ENCODE peak calls at places on chromosomes 1 and 21, in five cellular contexts. One of them, this sample, is unnamed.

GRCh38 chr1:234000557-234001081 is 96.1 kb downstream of the SLC35F3 start:
- DNase-seq in H54: no peak
- DNase-seq in cardiac septum: no peak
- DNase-seq in T-helper 22 cell: no peak
- DNase-seq in stromal cell of bone marrow: no peak
- DNase-seq in this sample: no peak

GRCh38 chr21:46130721-46131720 is 24.4 kb downstream of the FTCD start:
- DNase-seq in H54: no peak
- DNase-seq in stromal cell of bone marrow: no peak
- DNase-seq in cardiac septum: no peak
- DNase-seq in T-helper 22 cell: no peak
- DNase-seq in this sample: no peak

GRCh38 chr1:8317647-8318360 is at the start of gene SLC45A1:
- DNase-seq in T-helper 22 cell: peak; percentile 67
- DNase-seq in cardiac septum: peak; percentile 90
- DNase-seq in stromal cell of bone marrow: no peak
- DNase-seq in H54: peak; percentile 80
- DNase-seq in this sample: peak; percentile 62

GRCh38 chr1:236997882-236998281 is 6.4 kb downstream of the MT1HL1 start:
- DNase-seq in T-helper 22 cell: no peak
- DNase-seq in cardiac septum: peak; percentile 84
- DNase-seq in H54: no peak
- DNase-seq in stromal cell of bone marrow: no peak
- DNase-seq in this sample: no peak

GRCh38 chr1:211703812-211704566 is 28.6 kb upstream of the NEK2 start:
- DNase-seq in T-helper 22 cell: no peak
- DNase-seq in stromal cell of bone marrow: no peak
- DNase-seq in H54: no peak
- DNase-seq in cardiac septum: no peak
- DNase-seq in this sample: no peak

GRCh38 chr1:234743866-234744581 is 134.0 kb upstream of the IRF2BP2 start:
- DNase-seq in stromal cell of bone marrow: no peak
- DNase-seq in T-helper 22 cell: no peak
- DNase-seq in cardiac septum: no peak
- DNase-seq in H54: no peak
- DNase-seq in this sample: no peak

GRCh38 chr1:94616503-94616902 is 74.9 kb upstream of the F3 start:
- DNase-seq in T-helper 22 cell: no peak
- DNase-seq in stromal cell of bone marrow: no peak
- DNase-seq in H54: no peak
- DNase-seq in cardiac septum: no peak
- DNase-seq in this sample: no peak

GRCh38 chr1:32893198-32894018 is 7.1 kb downstream of the HPCA start:
- DNase-seq in T-helper 22 cell: no peak
- DNase-seq in H54: no peak
- DNase-seq in stromal cell of bone marrow: no peak
- DNase-seq in cardiac septum: peak; percentile 74
- DNase-seq in this sample: peak; percentile 69

GRCh38 chr1:68590473-68590872 is 93.6 kb upstream of the DEPDC1 start:
- DNase-seq in cardiac septum: no peak
- DNase-seq in T-helper 22 cell: no peak
- DNase-seq in stromal cell of bone marrow: no peak
- DNase-seq in H54: no peak
- DNase-seq in this sample: no peak

GRCh38 chr1:226064168-226064815 is 1.8 kb downstream of the H3-3A start:
- DNase-seq in T-helper 22 cell: peak; percentile 4
- DNase-seq in cardiac septum: no peak
- DNase-seq in stromal cell of bone marrow: no peak
- DNase-seq in H54: no peak
- DNase-seq in this sample: peak; percentile 51

GRCh38 chr1:9494936-9495758 is 44.1 kb upstream of the SLC25A33 start:
- DNase-seq in cardiac septum: no peak
- DNase-seq in T-helper 22 cell: peak; percentile 25
- DNase-seq in H54: peak; percentile 45
- DNase-seq in stromal cell of bone marrow: no peak
- DNase-seq in this sample: peak; percentile 38

GRCh38 chr1:27491748-27492700 is 2.1 kb upstream of the WASF2 start:
- DNase-seq in stromal cell of bone marrow: no peak
- DNase-seq in T-helper 22 cell: no peak
- DNase-seq in H54: no peak
- DNase-seq in cardiac septum: no peak
- DNase-seq in this sample: no peak

GRCh38 chr1:154961497-154962237 is at the start of gene PYGO2:
- DNase-seq in T-helper 22 cell: peak; percentile 80
- DNase-seq in stromal cell of bone marrow: peak; percentile 48
- DNase-seq in H54: peak; percentile 72
- DNase-seq in cardiac septum: peak; percentile 94
- DNase-seq in this sample: peak; percentile 79

GRCh38 chr1:156420209-156421061 is 51.4 kb downstream of the RHBG start:
- DNase-seq in H54: no peak
- DNase-seq in T-helper 22 cell: peak; percentile 21
- DNase-seq in stromal cell of bone marrow: no peak
- DNase-seq in cardiac septum: no peak
- DNase-seq in this sample: peak; percentile 16

GRCh38 chr1:118947790-118948189 is 40.4 kb downstream of the TBX15 start:
- DNase-seq in cardiac septum: no peak
- DNase-seq in T-helper 22 cell: no peak
- DNase-seq in stromal cell of bone marrow: peak; percentile 80
- DNase-seq in H54: peak; percentile 28
- DNase-seq in this sample: no peak

GRCh38 chr1:76770979-76771378 is 96.3 kb upstream of the ST6GALNAC5 start:
- DNase-seq in T-helper 22 cell: no peak
- DNase-seq in stromal cell of bone marrow: no peak
- DNase-seq in H54: no peak
- DNase-seq in cardiac septum: no peak
- DNase-seq in this sample: no peak

GRCh38 chr1:13992489-13993285 is 292.7 kb downstream of the PRDM2 start:
- DNase-seq in cardiac septum: no peak
- DNase-seq in T-helper 22 cell: no peak
- DNase-seq in stromal cell of bone marrow: no peak
- DNase-seq in H54: no peak
- DNase-seq in this sample: no peak

GRCh38 chr1:226126824-226127591 is 59.5 kb downstream of the ACBD3 start:
- DNase-seq in T-helper 22 cell: no peak
- DNase-seq in cardiac septum: peak; percentile 59
- DNase-seq in stromal cell of bone marrow: no peak
- DNase-seq in H54: no peak
- DNase-seq in this sample: no peak

GRCh38 chr1:228980232-228980969 is 245.1 kb downstream of the RHOU start:
- DNase-seq in T-helper 22 cell: no peak
- DNase-seq in cardiac septum: no peak
- DNase-seq in stromal cell of bone marrow: no peak
- DNase-seq in H54: no peak
- DNase-seq in this sample: no peak

GRCh38 chr1:51518730-51519047 is 377 bp downstream of the EPS15 start:
- DNase-seq in cardiac septum: peak; percentile 78
- DNase-seq in stromal cell of bone marrow: no peak
- DNase-seq in T-helper 22 cell: peak; percentile 30
- DNase-seq in H54: peak; percentile 47
- DNase-seq in this sample: peak; percentile 85

GRCh38 chr1:19974822-19975416 is 4.5 kb downstream of the PLA2G2A start:
- DNase-seq in T-helper 22 cell: no peak
- DNase-seq in stromal cell of bone marrow: peak; percentile 70
- DNase-seq in H54: peak; percentile 54
- DNase-seq in cardiac septum: no peak
- DNase-seq in this sample: peak; percentile 75

GRCh38 chr1:243459059-243459458 is 203.2 kb downstream of the SDCCAG8 start:
- DNase-seq in T-helper 22 cell: no peak
- DNase-seq in cardiac septum: no peak
- DNase-seq in H54: no peak
- DNase-seq in stromal cell of bone marrow: no peak
- DNase-seq in this sample: no peak

GRCh38 chr1:72936942-72937341 is 654.6 kb upstream of the NEGR1 start:
- DNase-seq in H54: no peak
- DNase-seq in cardiac septum: no peak
- DNase-seq in stromal cell of bone marrow: no peak
- DNase-seq in T-helper 22 cell: no peak
- DNase-seq in this sample: no peak

GRCh38 chr21:15422761-15423160 is 307.0 kb upstream of the USP25 start:
- DNase-seq in cardiac septum: no peak
- DNase-seq in stromal cell of bone marrow: peak; percentile 15
- DNase-seq in T-helper 22 cell: no peak
- DNase-seq in H54: no peak
- DNase-seq in this sample: no peak

GRCh38 chr1:156705321-156705917 is at the start of gene CRABP2:
- DNase-seq in cardiac septum: no peak
- DNase-seq in H54: no peak
- DNase-seq in stromal cell of bone marrow: no peak
- DNase-seq in T-helper 22 cell: no peak
- DNase-seq in this sample: no peak

GRCh38 chr1:155043259-155043658 is 7.9 kb upstream of the ADAM15 start:
- DNase-seq in T-helper 22 cell: no peak
- DNase-seq in cardiac septum: no peak
- DNase-seq in H54: no peak
- DNase-seq in stromal cell of bone marrow: no peak
- DNase-seq in this sample: peak; percentile 71